ENCODE peak calls at places on chromosomes 11 and 22, in nine cellular contexts. Y is tibial nerve, H is lower leg skin, E is WTC11, I is upper lobe of right lung, M is choroid plexus epithelial cell, S is GM23338, Q is omental fat pad, Z is cardiac fibroblast. P is an unnamed sample.

GRCh38 chr11:76767659-76768058 is 15.5 kb upstream of the TSKU start:
- DNase-seq in E (no peak), Q (no peak), H (no peak), Y (no peak), Z (no peak), M (no peak), S (no peak), I (no peak), P (no peak)

GRCh38 chr11:94450061-94450460 is 43.6 kb downstream of the MRE11 start:
- DNase-seq in H (no peak), S (no peak), Y (no peak), E (no peak), Z (peak; percentile 27), M (peak; percentile 27), Q (no peak), I (no peak), P (no peak)

GRCh38 chr22:36858156-36858555 is 2.6 kb upstream of the NCF4 start:
- DNase-seq in M (no peak), Q (no peak), H (no peak), Z (no peak), Y (no peak), E (no peak), S (no peak), I (no peak), P (no peak)

GRCh38 chr22:43515411-43515810 is 103.6 kb downstream of the MPPED1 start:
- DNase-seq in M (no peak), E (no peak), Q (no peak), I (no peak), S (no peak), Z (no peak), H (no peak), Y (no peak), P (no peak)

GRCh38 chr11:1233351-1234053 is 10.6 kb downstream of the MUC5B start:
- DNase-seq in I (peak; percentile 42), S (no peak), Z (no peak), E (no peak), M (no peak), Y (no peak), Q (no peak), H (peak; percentile 63), P (no peak)

GRCh38 chr22:47329727-47330653 is 567.5 kb downstream of the TBC1D22A start:
- DNase-seq in Q (no peak), H (peak; percentile 45), M (no peak), Y (no peak), I (no peak), E (no peak), Z (no peak), S (no peak), P (no peak)

GRCh38 chr11:1411301-1411700 is 21.6 kb downstream of the BRSK2 start:
- DNase-seq in H (no peak), S (no peak), Q (no peak), I (no peak), Z (no peak), E (no peak), Y (no peak), M (no peak), P (no peak)

GRCh38 chr11:60064115-60064514 is 7.7 kb downstream of the MS4A3 start:
- DNase-seq in Z (no peak), H (no peak), Q (no peak), I (no peak), E (no peak), S (no peak), Y (no peak), M (no peak), P (no peak)

GRCh38 chr11:62777389-62777788 is 6.2 kb downstream of the TAF6L start:
- DNase-seq in I (no peak), Q (no peak), S (no peak), M (no peak), H (no peak), E (no peak), Z (no peak), Y (no peak), P (no peak)

GRCh38 chr11:45209904-45210699 is 63.7 kb downstream of the PRDM11 start:
- DNase-seq in S (peak; percentile 88), H (no peak), M (peak; percentile 90), E (peak; percentile 72), I (peak; percentile 82), Y (peak; percentile 64), Q (peak; percentile 51), Z (peak; percentile 92), P (no peak)

GRCh38 chr11:77026236-77026635 is 8.0 kb upstream of the B3GNT6 start:
- DNase-seq in S (no peak), E (no peak), Z (no peak), I (no peak), Q (no peak), M (no peak), Y (no peak), H (no peak), P (no peak)

GRCh38 chr11:35525501-35526175 is at the start of gene PAMR1:
- DNase-seq in Q (no peak), S (peak; percentile 89), Z (peak; percentile 88), I (peak; percentile 66), E (peak; percentile 72), H (peak; percentile 90), Y (peak; percentile 39), M (peak; percentile 93), P (peak; percentile 27)

GRCh38 chr22:49213731-49214352 is 613.8 kb downstream of the BRD1 start:
- DNase-seq in Y (no peak), E (peak; percentile 10), H (peak; percentile 54), Z (no peak), I (peak; percentile 34), S (no peak), M (no peak), Q (no peak), P (no peak)

GRCh38 chr22:17347724-17348123 is 21.5 kb upstream of the CECR2 start:
- DNase-seq in Y (no peak), Q (no peak), I (no peak), Z (no peak), H (no peak), E (no peak), S (no peak), M (no peak), P (no peak)

GRCh38 chr11:60251485-60252207 is 8.7 kb upstream of the MS4A4E start:
- DNase-seq in S (peak; percentile 52), Y (no peak), I (no peak), M (peak; percentile 33), E (no peak), Q (no peak), H (no peak), Z (peak; percentile 0), P (peak; percentile 24)

GRCh38 chr11:126007263-126007662 is 55.4 kb downstream of the CDON start:
- DNase-seq in H (no peak), Q (no peak), M (peak; percentile 62), I (no peak), Z (peak; percentile 41), E (no peak), Y (no peak), S (no peak), P (no peak)
- TF ChIP-seq CTCF in H (no peak), Q (no peak), M (no peak), I (no peak), Z (no peak), E (no peak), Y (no peak), S (no peak), P (no peak)

DNA sequence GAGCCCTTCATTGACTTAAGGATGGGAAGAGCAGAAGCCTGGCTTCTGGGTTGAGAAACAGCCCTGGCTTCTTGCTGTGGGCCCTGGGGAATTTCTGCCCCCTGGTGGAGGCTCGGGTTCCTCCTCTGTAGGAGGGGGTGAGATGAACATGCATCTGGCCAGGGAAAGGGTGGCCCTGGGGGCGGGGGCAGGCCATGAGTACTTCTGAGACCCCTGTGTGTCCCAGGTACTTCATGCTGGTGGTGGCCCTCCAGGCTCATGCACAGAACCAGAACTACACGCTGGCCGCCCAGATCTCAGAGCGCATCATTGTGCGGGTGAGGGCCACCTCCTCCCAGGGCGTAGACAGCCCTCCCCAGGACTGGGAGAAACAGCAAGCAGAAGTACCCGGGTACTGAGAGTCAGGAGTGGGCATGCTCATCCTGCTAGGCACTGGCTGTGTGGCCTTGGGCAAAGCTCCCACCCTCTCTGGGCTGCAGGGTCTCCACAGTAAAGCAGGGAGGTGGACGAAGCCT is 15.8 kb downstream of the TMEM258 start:
- DNase-seq in Q (no peak), Y (no peak), S (peak; percentile 85), M (peak; percentile 90), I (peak; percentile 76), E (peak; percentile 84), H (no peak), Z (peak; percentile 81), P (no peak)
- TF ChIP-seq CTCF in Q (no peak), Y (peak; percentile 57), S (peak; percentile 88), M (peak; percentile 91), I (peak; percentile 62), E (peak; percentile 54), H (no peak), Z (peak; percentile 94), P (peak; percentile 61)

GRCh38 chr11:105577645-105578044 is 32.2 kb upstream of the GRIA4 start:
- DNase-seq in M (peak; percentile 68), H (no peak), I (no peak), S (no peak), Y (no peak), Q (no peak), Z (peak; percentile 30), E (no peak), P (no peak)
- TF ChIP-seq CTCF in M (peak; percentile 51), H (no peak), I (no peak), S (peak; percentile 18), Y (no peak), Q (no peak), Z (peak; percentile 19), E (no peak), P (peak; percentile 16)

GRCh38 chr11:112227002-112227401 is 774 bp downstream of the PTS start:
- DNase-seq in Z (peak; percentile 53), E (no peak), Y (no peak), I (no peak), M (peak; percentile 60), Q (no peak), S (peak; percentile 12), H (no peak), P (no peak)
- TF ChIP-seq CTCF in Z (no peak), E (no peak), Y (no peak), I (no peak), M (peak; percentile 5), Q (no peak), S (no peak), H (no peak), P (no peak)

DNA sequence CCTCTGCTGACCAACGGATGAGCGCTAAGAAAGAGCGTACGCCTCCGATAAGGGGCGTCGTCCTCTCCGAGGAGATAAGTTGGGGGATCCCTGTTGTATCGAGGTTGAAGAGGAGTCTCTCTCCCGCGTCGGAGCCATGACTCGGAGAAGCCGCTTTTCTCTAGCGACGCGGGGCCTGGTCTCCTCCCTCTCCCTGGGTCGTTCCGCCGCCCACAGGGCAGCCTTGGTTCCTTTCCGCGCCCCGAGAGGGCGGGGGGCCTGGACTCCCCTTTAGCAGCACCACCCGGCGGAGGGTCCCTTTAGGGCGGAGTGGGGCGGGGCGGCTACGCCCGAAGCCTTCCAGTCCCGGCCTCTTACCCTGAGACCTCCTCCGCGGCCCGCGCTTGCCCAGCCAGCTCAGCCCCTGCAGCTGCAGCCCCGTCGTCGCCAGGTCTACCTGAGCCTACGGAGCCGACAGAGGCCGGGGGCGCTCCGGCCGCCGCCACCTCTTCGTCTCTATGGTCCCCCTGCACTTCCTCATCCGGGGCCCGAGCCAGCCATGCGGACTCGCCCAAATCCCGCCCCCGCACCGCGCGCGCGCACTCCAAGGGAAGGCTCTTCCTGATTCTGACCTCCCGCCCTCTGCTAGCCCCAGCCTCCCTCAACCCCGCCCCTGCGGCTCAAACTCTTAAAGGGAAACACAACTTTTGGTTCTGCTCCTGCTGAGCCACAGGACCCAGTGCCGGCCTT is at the start of gene PRR14L:
- DNase-seq in I (peak; percentile 100), Z (peak; percentile 96), Q (peak; percentile 98), M (peak; percentile 94), S (peak; percentile 99), Y (peak; percentile 97), E (peak; percentile 99), H (peak; percentile 100), P (peak; percentile 96)
- TF ChIP-seq CTCF in I (no peak), Z (no peak), Q (no peak), M (no peak), S (no peak), Y (no peak), E (no peak), H (no peak), P (no peak)

P was measured in progenitor cell of endocrine pancreas.